ENCODE peak calls at places on chromosomes 16 and 17, in four cellular contexts. One of them, this sample, is unnamed.

GRCh38 chr16:24755201-24755874 is 25.9 kb downstream of the TNRC6A start:
- DNase-seq in upper lobe of left lung: no peak
- DNase-seq in uterus: no peak
- DNase-seq in keratinocyte: no peak
- DNase-seq in this sample: no peak

GRCh38 chr16:2009302-2009711 is 314 bp downstream of the ZNF598 start:
- DNase-seq in upper lobe of left lung: peak; percentile 91
- DNase-seq in uterus: no peak
- DNase-seq in keratinocyte: no peak
- DNase-seq in this sample: peak; percentile 58

GRCh38 chr16:49993579-49993978 is 31.4 kb upstream of the CNEP1R1 start:
- DNase-seq in upper lobe of left lung: no peak
- DNase-seq in uterus: no peak
- DNase-seq in keratinocyte: no peak
- DNase-seq in this sample: no peak

GRCh38 chr17:19359856-19360255 is 2.7 kb downstream of the B9D1 start:
- DNase-seq in upper lobe of left lung: no peak
- DNase-seq in uterus: no peak
- DNase-seq in keratinocyte: no peak
- DNase-seq in this sample: no peak

GRCh38 chr17:42120161-42121065 is 754 bp downstream of the KAT2A start:
- DNase-seq in upper lobe of left lung: no peak
- DNase-seq in uterus: no peak
- DNase-seq in keratinocyte: no peak
- DNase-seq in this sample: no peak

GRCh38 chr17:80499961-80500665 is 23.7 kb upstream of the NPTX1 start:
- DNase-seq in upper lobe of left lung: no peak
- DNase-seq in uterus: no peak
- DNase-seq in keratinocyte: no peak
- DNase-seq in this sample: no peak

GRCh38 chr17:56217921-56218320 is 64.6 kb downstream of the ANKFN1 start:
- DNase-seq in upper lobe of left lung: no peak
- DNase-seq in uterus: no peak
- DNase-seq in keratinocyte: no peak
- DNase-seq in this sample: no peak

GRCh38 chr16:85982563-85982939 is 83.6 kb downstream of the IRF8 start:
- DNase-seq in upper lobe of left lung: peak; percentile 91
- DNase-seq in uterus: no peak
- DNase-seq in keratinocyte: no peak
- DNase-seq in this sample: peak; percentile 66

GRCh38 chr17:51860934-51861561 is 297.5 kb downstream of the CA10 start:
- DNase-seq in upper lobe of left lung: no peak
- DNase-seq in uterus: no peak
- DNase-seq in keratinocyte: peak; percentile 19
- DNase-seq in this sample: no peak

GRCh38 chr17:42803074-42803883 is 4.6 kb downstream of the CNTD1 start:
- DNase-seq in upper lobe of left lung: no peak
- DNase-seq in uterus: no peak
- DNase-seq in keratinocyte: no peak
- DNase-seq in this sample: no peak

GRCh38 chr17:66720027-66720426 is 114.9 kb upstream of the CACNG5 start:
- DNase-seq in upper lobe of left lung: no peak
- DNase-seq in uterus: no peak
- DNase-seq in keratinocyte: no peak
- DNase-seq in this sample: no peak

GRCh38 chr16:85557976-85558589 is 55.0 kb upstream of the GSE1 start:
- DNase-seq in upper lobe of left lung: no peak
- DNase-seq in uterus: no peak
- DNase-seq in keratinocyte: no peak
- DNase-seq in this sample: no peak

GRCh38 chr17:78664476-78665384 is 87.5 kb upstream of the DNAH17 start:
- DNase-seq in upper lobe of left lung: no peak
- DNase-seq in uterus: no peak
- DNase-seq in keratinocyte: no peak
- DNase-seq in this sample: no peak

GRCh38 chr17:80513892-80514291 is 30.7 kb upstream of the RPTOR start:
- DNase-seq in upper lobe of left lung: no peak
- DNase-seq in uterus: no peak
- DNase-seq in keratinocyte: no peak
- DNase-seq in this sample: no peak

GRCh38 chr16:81779540-81780320 is 639 bp downstream of the PLCG2 start:
- DNase-seq in upper lobe of left lung: no peak
- DNase-seq in uterus: no peak
- DNase-seq in keratinocyte: no peak
- DNase-seq in this sample: peak; percentile 61

GRCh38 chr17:43449470-43450202 is 34.1 kb upstream of the DHX8 start:
- DNase-seq in upper lobe of left lung: no peak
- DNase-seq in uterus: no peak
- DNase-seq in keratinocyte: no peak
- DNase-seq in this sample: no peak

GRCh38 chr16:9566099-9566498 is 474.7 kb downstream of the HAPSTR1 start:
- DNase-seq in upper lobe of left lung: no peak
- DNase-seq in uterus: no peak
- DNase-seq in keratinocyte: no peak
- DNase-seq in this sample: no peak

GRCh38 chr17:42214156-42214555 is 19.9 kb upstream of the GHDC start:
- DNase-seq in upper lobe of left lung: no peak
- DNase-seq in uterus: no peak
- DNase-seq in keratinocyte: no peak
- DNase-seq in this sample: no peak

GRCh38 chr16:19179890-19180490 is 11.9 kb downstream of the SYT17 start:
- DNase-seq in upper lobe of left lung: no peak
- DNase-seq in uterus: no peak
- DNase-seq in keratinocyte: no peak
- DNase-seq in this sample: peak; percentile 66

GRCh38 chr17:44004077-44004760 is at the start of gene NAGS:
- DNase-seq in upper lobe of left lung: peak; percentile 87
- DNase-seq in uterus: no peak
- DNase-seq in keratinocyte: no peak
- DNase-seq in this sample: peak; percentile 24

GRCh38 chr17:17985555-17985954 is 12.9 kb downstream of the DRC3 start:
- DNase-seq in upper lobe of left lung: no peak
- DNase-seq in uterus: no peak
- DNase-seq in keratinocyte: no peak
- DNase-seq in this sample: no peak

GRCh38 chr17:19747829-19748806 is at the start of gene ALDH3A1:
- DNase-seq in upper lobe of left lung: no peak
- DNase-seq in uterus: no peak
- DNase-seq in keratinocyte: no peak
- DNase-seq in this sample: no peak

GRCh38 chr16:52812945-52813556 is 239.6 kb downstream of the CHD9NB start:
- DNase-seq in upper lobe of left lung: no peak
- DNase-seq in uterus: no peak
- DNase-seq in keratinocyte: peak; percentile 45
- DNase-seq in this sample: no peak

GRCh38 chr17:65745241-65745640 is 183.8 kb upstream of the AXIN2 start:
- DNase-seq in upper lobe of left lung: no peak
- DNase-seq in uterus: no peak
- DNase-seq in keratinocyte: no peak
- DNase-seq in this sample: no peak

GRCh38 chr17:49031965-49032928 is 35.1 kb downstream of the IGF2BP1 start:
- DNase-seq in upper lobe of left lung: no peak
- DNase-seq in uterus: peak; percentile 30
- DNase-seq in keratinocyte: peak; percentile 33
- DNase-seq in this sample: no peak

GRCh38 chr16:20849587-20850390 is 43.5 kb downstream of the REXO5 start:
- DNase-seq in upper lobe of left lung: no peak
- DNase-seq in uterus: peak; percentile 77
- DNase-seq in keratinocyte: no peak
- DNase-seq in this sample: peak; percentile 69

GRCh38 chr17:4676777-4677176 is 27.2 kb downstream of the PELP1 start:
- DNase-seq in upper lobe of left lung: no peak
- DNase-seq in uterus: no peak
- DNase-seq in keratinocyte: no peak
- DNase-seq in this sample: no peak

GRCh38 chr17:28726396-28726911 is 421 bp upstream of the TLCD1 start:
- DNase-seq in upper lobe of left lung: no peak
- DNase-seq in uterus: no peak
- DNase-seq in keratinocyte: no peak
- DNase-seq in this sample: no peak

GRCh38 chr17:28725660-28726395 is at the start of gene TLCD1:
- DNase-seq in upper lobe of left lung: peak; percentile 94
- DNase-seq in uterus: no peak
- DNase-seq in keratinocyte: no peak
- DNase-seq in this sample: peak; percentile 69

GRCh38 chr17:28726912-28727726 is 1.1 kb upstream of the TLCD1 start:
- DNase-seq in upper lobe of left lung: peak; percentile 95
- DNase-seq in uterus: peak; percentile 92
- DNase-seq in keratinocyte: peak; percentile 83
- DNase-seq in this sample: peak; percentile 92

GRCh38 chr17:28724500-28725165 is 1.4 kb downstream of the TLCD1 start:
- DNase-seq in upper lobe of left lung: no peak
- DNase-seq in uterus: no peak
- DNase-seq in keratinocyte: no peak
- DNase-seq in this sample: no peak

GRCh38 chr17:28725166-28725659 is 820 bp downstream of the TLCD1 start:
- DNase-seq in upper lobe of left lung: no peak
- DNase-seq in uterus: no peak
- DNase-seq in keratinocyte: no peak
- DNase-seq in this sample: no peak
- H3K4me3 ChIP-seq in upper lobe of left lung: peak overlapping the region; percentile 75
- H3K4me3 ChIP-seq in uterus: no peak overlapping the region
- H3K4me3 ChIP-seq in keratinocyte: peak overlapping the region; percentile 68
- H3K4me3 ChIP-seq in this sample: peak overlapping the region; percentile 80

DNA sequence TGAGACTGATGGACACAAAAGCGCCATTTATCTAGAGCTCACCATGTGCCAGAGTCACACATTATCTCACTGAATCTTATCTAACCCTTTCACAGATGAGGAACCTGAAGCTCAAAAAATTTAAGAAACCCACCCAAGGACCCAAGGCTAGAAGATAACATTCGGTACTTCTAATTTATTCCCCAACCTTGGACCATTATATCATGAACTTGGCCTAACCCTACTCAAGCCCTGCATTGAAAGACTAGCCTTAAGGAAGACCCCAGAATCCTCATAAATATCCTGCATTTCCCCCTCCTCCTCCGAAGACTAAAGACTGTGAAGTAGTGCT is 548 bp upstream of the DYNC1LI2 start:
- DNase-seq in upper lobe of left lung: no peak
- DNase-seq in uterus: no peak
- DNase-seq in keratinocyte: no peak
- DNase-seq in this sample: no peak
- TF ChIP-seq CTCF in upper lobe of left lung: no peak
- TF ChIP-seq CTCF in uterus: no peak
- TF ChIP-seq CTCF in keratinocyte: no peak
- TF ChIP-seq CTCF in this sample: no peak

DNA sequence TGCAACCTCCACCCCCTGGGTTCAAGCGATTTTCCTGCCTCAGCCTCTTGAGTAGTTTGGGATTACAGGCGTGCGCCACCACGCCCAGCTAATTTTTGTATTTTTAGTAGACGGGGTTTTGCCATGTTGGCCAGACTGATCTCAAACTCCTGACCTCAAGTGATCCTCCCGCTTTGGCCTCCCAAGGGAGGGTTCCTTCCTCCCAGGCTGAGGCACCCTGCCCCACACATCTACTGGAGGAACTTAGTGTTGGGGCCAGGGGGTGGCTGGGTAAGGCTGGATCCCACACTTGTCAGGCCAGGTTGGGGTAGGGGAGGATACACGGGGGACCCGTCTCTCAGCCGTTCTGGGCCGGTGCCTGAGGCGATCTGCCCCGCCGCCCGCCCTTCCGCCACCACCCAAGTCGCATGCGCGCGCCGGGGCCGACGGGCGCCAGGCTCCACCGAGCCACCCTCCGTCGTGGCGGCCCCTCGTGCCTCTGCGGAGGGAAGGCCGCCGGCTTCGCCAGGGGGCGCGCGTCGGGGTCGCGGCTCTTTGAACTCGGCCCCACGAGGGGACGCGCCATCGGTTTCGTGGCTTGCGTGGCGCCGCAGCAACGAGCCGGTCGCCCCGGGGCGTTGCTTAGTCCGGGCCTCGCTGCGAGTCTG is 15.9 kb downstream of the GRB7 start:
- DNase-seq in upper lobe of left lung: peak; percentile 95
- DNase-seq in uterus: no peak
- DNase-seq in keratinocyte: no peak
- DNase-seq in this sample: peak; percentile 79
- H3K4me1 ChIP-seq in upper lobe of left lung: peaks cover 28% of the 10 kb centered on the region
- H3K4me1 ChIP-seq in uterus: no peaks in the 10 kb centered on the region
- H3K4me1 ChIP-seq in keratinocyte: peaks cover 7% of the 10 kb centered on the region
- H3K4me1 ChIP-seq in this sample: no peaks in the 10 kb centered on the region

GRCh38 chr17:59483860-59484259 is 81.5 kb upstream of the DHX40 start:
- DNase-seq in upper lobe of left lung: no peak
- DNase-seq in uterus: no peak
- DNase-seq in keratinocyte: no peak
- DNase-seq in this sample: no peak
- H3K4me3 ChIP-seq in upper lobe of left lung: no peak overlapping the region
- H3K4me3 ChIP-seq in uterus: no peak overlapping the region
- H3K4me3 ChIP-seq in keratinocyte: no peak overlapping the region
- H3K4me3 ChIP-seq in this sample: no peak overlapping the region

GRCh38 chr16:56788435-56788834 is 58.5 kb downstream of the NUP93 start:
- DNase-seq in upper lobe of left lung: no peak
- DNase-seq in uterus: no peak
- DNase-seq in keratinocyte: no peak
- DNase-seq in this sample: no peak

GRCh38 chr16:56793504-56793903 is 63.6 kb downstream of the NUP93 start:
- DNase-seq in upper lobe of left lung: no peak
- DNase-seq in uterus: no peak
- DNase-seq in keratinocyte: no peak
- DNase-seq in this sample: no peak

GRCh38 chr16:56787185-56787584 is 57.3 kb downstream of the NUP93 start:
- DNase-seq in upper lobe of left lung: no peak
- DNase-seq in uterus: no peak
- DNase-seq in keratinocyte: no peak
- DNase-seq in this sample: no peak

GRCh38 chr16:56792960-56793359 is 63.0 kb downstream of the NUP93 start:
- DNase-seq in upper lobe of left lung: no peak
- DNase-seq in uterus: no peak
- DNase-seq in keratinocyte: no peak
- DNase-seq in this sample: no peak

GRCh38 chr16:56789360-56789759 is 59.4 kb downstream of the NUP93 start:
- DNase-seq in upper lobe of left lung: no peak
- DNase-seq in uterus: peak; percentile 24
- DNase-seq in keratinocyte: no peak
- DNase-seq in this sample: no peak
- TF ChIP-seq CTCF in upper lobe of left lung: no peak
- TF ChIP-seq CTCF in uterus: peak; percentile 26
- TF ChIP-seq CTCF in keratinocyte: peak; percentile 64
- TF ChIP-seq CTCF in this sample: peak; percentile 41

GRCh38 chr16:31474173-31474714 is 2.3 kb downstream of the TGFB1I1 start:
- DNase-seq in upper lobe of left lung: no peak
- DNase-seq in uterus: no peak
- DNase-seq in keratinocyte: no peak
- DNase-seq in this sample: peak; percentile 63
- H3K4me1 ChIP-seq in upper lobe of left lung: peaks cover 59% of the 10 kb centered on the region
- H3K4me1 ChIP-seq in uterus: peaks cover 18% of the 10 kb centered on the region
- H3K4me1 ChIP-seq in keratinocyte: peaks cover 5% of the 10 kb centered on the region
- H3K4me1 ChIP-seq in this sample: peaks cover 7% of the 10 kb centered on the region

This sample was measured in psoas muscle.